ENCODE peak calls at places on chromosomes 12 and 14, in nine cellular contexts. T is upper lobe of left lung, M is stomach, D is HepG2, J is esophagus muscularis mucosa, W is GM12891, G is prostate gland, U is sigmoid colon, E is K562. C is an unnamed sample.

GRCh38 chr12:2108975-2109671 is 56.3 kb downstream of the CACNA1C start:
- DNase-seq in J (no peak), G (no peak), T (no peak), D (no peak), E (no peak), U (no peak), M (no peak), W (no peak), C (no peak)

GRCh38 chr14:72747652-72748051 is 146.2 kb downstream of the DPF3 start:
- DNase-seq in J (no peak), M (no peak), E (no peak), T (no peak), D (no peak), W (no peak), G (no peak), U (no peak), C (no peak)

GRCh38 chr14:102196436-102197230 is 56.9 kb downstream of the WDR20 start:
- DNase-seq in D (no peak), G (no peak), J (no peak), T (no peak), E (no peak), U (peak), W (no peak), M (no peak), C (no peak)

GRCh38 chr14:72961579-72962335 is 35.5 kb downstream of the DCAF4 start:
- DNase-seq in U (no peak), T (no peak), M (no peak), E (no peak), G (no peak), D (no peak), W (no peak), J (no peak), C (no peak)

GRCh38 chr12:103928736-103929050 is 1.5 kb upstream of the HSP90B1 start:
- DNase-seq in T (peak), M (peak), W (no peak), D (no peak), E (no peak), G (no peak), J (no peak), U (no peak), C (peak)

GRCh38 chr12:57836442-57837375 is 9.8 kb downstream of the CTDSP2 start:
- DNase-seq in W (peak), U (peak), J (no peak), G (peak), D (no peak), E (no peak), M (peak), T (peak), C (peak)

GRCh38 chr14:96564389-96564788 is 62.2 kb downstream of the PAPOLA start:
- DNase-seq in U (no peak), J (no peak), D (no peak), W (no peak), M (no peak), T (no peak), G (no peak), E (no peak), C (no peak)

GRCh38 chr12:47983541-47984115 is 20.2 kb downstream of the TMEM106C start:
- DNase-seq in T (no peak), G (no peak), J (no peak), U (peak), M (no peak), E (no peak), D (no peak), W (no peak), C (no peak)

GRCh38 chr12:69047990-69048389 is 115.0 kb upstream of the CPM start:
- DNase-seq in T (no peak), G (no peak), W (no peak), D (no peak), M (no peak), E (no peak), U (no peak), J (no peak), C (no peak)

GRCh38 chr14:72480465-72481243 is 413.2 kb downstream of the DPF3 start:
- DNase-seq in D (no peak), M (no peak), J (no peak), U (no peak), W (no peak), T (no peak), G (no peak), E (peak), C (no peak)

GRCh38 chr12:116882742-116883141 is 1.5 kb upstream of the HRK start:
- DNase-seq in U (no peak), M (no peak), G (no peak), E (no peak), D (no peak), J (no peak), W (no peak), T (no peak), C (no peak)

GRCh38 chr12:104133861-104134260 is 4.1 kb downstream of the NFYB start:
- DNase-seq in J (no peak), E (no peak), M (no peak), U (no peak), G (no peak), W (no peak), T (no peak), D (no peak), C (no peak)

DNA sequence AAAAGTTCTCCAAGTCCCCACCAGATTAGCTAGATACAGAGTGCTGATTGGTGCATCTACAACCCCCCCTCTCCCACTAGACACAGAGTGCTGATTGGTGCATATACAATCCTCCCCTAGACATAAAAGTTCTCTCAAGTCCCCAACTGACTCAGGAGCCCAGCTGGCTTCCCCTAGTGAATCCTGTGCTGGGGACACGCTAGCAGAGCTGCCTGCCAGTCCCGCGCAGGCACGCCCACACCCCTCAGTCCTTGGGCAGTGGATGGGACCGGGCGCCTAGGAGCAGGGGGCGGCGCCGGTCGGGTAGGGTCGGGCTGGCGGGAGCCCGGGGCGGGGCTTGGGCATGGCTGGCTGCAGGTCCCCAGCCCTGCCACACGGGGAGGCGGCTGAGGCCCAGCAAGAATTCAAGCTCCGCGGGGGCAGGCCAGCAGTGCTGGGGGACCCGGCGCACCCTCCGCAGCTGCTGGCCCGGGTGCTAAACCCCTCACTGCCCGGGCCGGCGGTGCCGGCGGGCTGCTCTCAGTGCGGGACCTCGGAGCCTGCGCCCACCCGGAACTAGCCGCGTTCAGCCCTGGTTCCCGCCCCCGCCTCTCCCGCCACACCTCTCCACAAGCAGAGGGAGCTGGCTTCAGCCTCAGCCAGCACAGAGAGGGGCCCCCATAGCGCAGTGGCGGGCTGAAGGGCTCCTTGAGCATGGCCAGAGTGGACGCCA is 64.3 kb upstream of the DDHD1 start:
- DNase-seq in E (peak), U (peak), G (peak), D (peak), M (peak), J (peak), T (peak), W (peak), C (peak)
- TF ChIP-seq POLR2AphosphoS5 in E (no peak), U (no peak), G (no peak), D (no peak), M (no peak), J (peak), T (no peak), W (no peak), C (no peak)

GRCh38 chr14:90851327-90852036 is 35.3 kb upstream of the TTC7B start:
- DNase-seq in U (no peak), T (no peak), M (no peak), G (no peak), E (no peak), D (peak), W (no peak), J (no peak), C (no peak)

GRCh38 chr14:90849787-90850444 is 33.7 kb upstream of the TTC7B start:
- DNase-seq in E (no peak), T (no peak), W (no peak), G (no peak), M (no peak), U (no peak), J (no peak), D (no peak), C (no peak)

GRCh38 chr14:90848944-90849731 is 32.9 kb upstream of the TTC7B start:
- DNase-seq in G (no peak), T (no peak), J (no peak), E (no peak), M (no peak), U (no peak), D (peak), W (no peak), C (no peak)

GRCh38 chr14:90850487-90850886 is 34.3 kb upstream of the TTC7B start:
- DNase-seq in W (no peak), M (no peak), D (peak), E (no peak), G (no peak), J (no peak), U (no peak), T (no peak), C (no peak)

DNA sequence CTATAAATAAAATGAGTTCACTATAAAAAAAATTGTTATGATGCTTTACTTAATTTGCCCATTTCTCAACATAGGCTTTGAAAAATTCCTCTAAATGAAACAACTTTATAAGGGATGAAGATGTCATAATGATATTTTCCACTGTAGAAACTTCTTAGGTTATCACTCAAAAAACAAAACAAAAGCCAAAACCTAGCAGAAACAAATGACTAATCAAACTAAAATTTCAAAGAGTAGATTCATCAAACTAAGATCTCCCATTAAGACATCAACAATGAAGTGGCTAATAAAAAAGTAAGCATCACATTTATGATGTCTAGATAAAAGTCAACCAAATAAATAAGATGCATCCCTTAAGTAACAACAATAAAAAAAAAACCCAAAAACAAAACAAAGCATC is 36.9 kb upstream of the TTC7B start:
- DNase-seq in D (no peak), T (no peak), J (no peak), M (no peak), W (no peak), E (no peak), G (no peak), U (no peak), C (no peak)
- TF ChIP-seq POLR2A in D (no peak), T (no peak), J (no peak), M (no peak), W (no peak), E (no peak), G (no peak), U (no peak), C (no peak)

GRCh38 chr14:105490318-105490571 is 801 bp upstream of the TEDC1 start:
- DNase-seq in W (no peak), M (no peak), D (no peak), U (no peak), T (no peak), G (no peak), E (no peak), J (no peak), C (peak)

GRCh38 chr14:105488781-105489606 is 2.1 kb upstream of the TEDC1 start:
- DNase-seq in M (no peak), U (no peak), W (no peak), T (no peak), J (no peak), E (no peak), D (no peak), G (no peak), C (no peak)

GRCh38 chr14:105490572-105491365 is at the start of gene TEDC1:
- DNase-seq in G (peak), W (peak), D (peak), U (peak), J (peak), M (peak), T (peak), E (peak), C (peak)

GRCh38 chr14:105487986-105488777 is 1.5 kb downstream of the CRIP1 start:
- DNase-seq in E (no peak), J (no peak), G (no peak), U (no peak), W (no peak), D (no peak), T (no peak), M (no peak), C (peak)

DNA sequence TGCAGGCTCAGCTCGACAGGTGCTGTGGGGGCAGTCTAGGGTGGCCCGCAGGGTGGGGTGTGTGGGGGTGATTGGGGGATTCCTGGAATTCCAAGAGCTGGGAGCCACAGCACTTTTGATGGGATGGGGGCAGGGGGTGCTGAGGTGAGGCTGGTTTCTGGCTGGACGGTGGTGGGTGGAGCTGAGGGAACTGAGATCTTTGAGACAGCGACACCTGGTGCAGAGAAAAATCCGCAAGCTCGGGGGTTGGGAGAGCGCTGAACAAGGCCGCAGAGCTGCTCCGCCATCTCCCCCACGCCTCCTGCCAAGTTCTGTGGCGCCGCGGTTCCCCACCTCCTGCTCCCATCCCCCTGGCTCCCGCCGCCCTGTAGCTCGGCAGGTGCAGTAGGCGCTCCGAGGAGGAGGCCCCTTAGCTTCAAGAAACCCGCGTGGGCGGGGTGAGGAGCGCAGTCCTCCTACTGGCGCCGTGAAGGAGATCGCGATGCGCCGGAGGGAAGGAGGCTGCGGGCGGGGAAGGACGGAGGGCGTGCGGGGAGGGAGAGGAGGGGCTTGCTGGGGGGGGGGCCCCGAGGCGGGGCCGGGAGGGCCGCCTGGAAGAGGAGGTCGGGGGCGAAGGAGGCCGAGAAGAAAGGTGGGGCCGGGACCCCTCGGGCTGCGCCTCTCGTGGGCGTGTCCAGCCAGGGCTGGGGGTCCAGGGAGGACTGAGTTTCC is 1.3 kb upstream of the TEDC1 start:
- DNase-seq in T (peak), U (peak), G (peak), J (no peak), D (peak), M (peak), W (peak), E (peak), C (peak)
- TF ChIP-seq POLR2AphosphoS5 in T (peak), U (no peak), G (peak), J (peak), D (no peak), M (no peak), W (no peak), E (no peak), C (peak)

DNA sequence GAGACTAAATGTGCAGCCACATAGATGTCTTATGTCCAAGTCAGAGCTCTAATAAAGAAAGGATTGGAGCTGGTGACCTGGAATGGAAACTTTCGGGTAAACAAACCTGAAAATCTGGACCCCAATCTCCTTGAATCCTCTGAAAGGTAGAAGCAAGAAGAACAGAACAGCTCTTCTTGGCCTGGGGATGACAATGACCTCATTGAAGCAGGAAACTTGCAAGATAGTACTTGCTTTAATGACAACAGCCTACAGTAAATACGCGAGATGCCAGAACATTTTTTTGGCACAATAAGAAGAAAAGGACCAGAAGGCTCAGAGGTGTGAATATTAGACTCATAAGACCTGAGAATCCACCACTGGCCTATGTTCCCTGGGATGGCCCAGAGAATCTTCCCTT is 4.1 kb upstream of the PRIMA1 start:
- DNase-seq in M (no peak), G (peak), W (no peak), D (no peak), J (no peak), U (no peak), E (no peak), T (no peak), C (no peak)
- TF ChIP-seq POLR2A in M (no peak), G (no peak), W (no peak), D (no peak), J (no peak), U (no peak), E (no peak), T (no peak), C (no peak)

GRCh38 chr12:131586761-131587160 is 124.1 kb upstream of the SFSWAP start:
- DNase-seq in D (no peak), E (no peak), U (no peak), M (no peak), G (no peak), J (no peak), W (no peak), T (no peak), C (no peak)

GRCh38 chr12:131589966-131590365 is 120.9 kb upstream of the SFSWAP start:
- DNase-seq in U (no peak), D (no peak), T (no peak), W (no peak), M (no peak), J (no peak), G (no peak), E (no peak), C (no peak)

GRCh38 chr12:131589231-131589902 is 121.5 kb upstream of the SFSWAP start:
- DNase-seq in D (no peak), M (no peak), E (no peak), U (no peak), J (no peak), T (no peak), W (no peak), G (no peak), C (no peak)

GRCh38 chr12:131586269-131586668 is 124.6 kb upstream of the SFSWAP start:
- DNase-seq in W (no peak), M (no peak), E (no peak), T (no peak), D (no peak), U (no peak), J (no peak), G (no peak), C (no peak)

DNA sequence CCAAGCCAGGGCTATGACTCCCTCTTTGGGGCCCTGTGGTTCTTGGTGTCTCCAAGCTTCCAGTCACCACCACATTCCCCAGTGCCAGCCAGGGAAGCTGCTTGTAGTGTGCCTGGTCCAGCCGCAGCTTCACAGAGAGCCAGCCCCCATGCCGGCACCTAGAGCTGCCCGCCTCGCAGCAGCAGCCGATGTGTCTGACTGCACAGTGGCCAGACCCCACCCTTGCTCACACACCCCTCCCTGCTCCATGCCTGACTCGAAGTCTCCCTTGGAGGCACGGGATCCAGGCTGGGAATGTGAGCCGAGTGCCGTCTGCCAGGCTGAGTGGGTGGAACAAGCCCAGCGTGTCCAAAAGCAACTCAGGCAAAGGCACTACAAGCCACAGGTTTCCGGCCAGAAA is 123.3 kb upstream of the SFSWAP start:
- DNase-seq in W (no peak), G (no peak), T (no peak), E (no peak), M (no peak), J (no peak), D (no peak), U (no peak), C (no peak)
- TF ChIP-seq POLR2AphosphoS5 in W (no peak), G (no peak), T (no peak), E (no peak), M (no peak), J (no peak), D (no peak), U (no peak), C (no peak)